ENCODE peak calls at places on chromosome 13, in six cellular contexts. M, N, I, H, O and E are unnamed samples.

GRCh38 chr13:25570185-25570584 is 198.4 kb downstream of the ATP8A2 start:
- DNase-seq in M (no peak), N (no peak), I (no peak), H (no peak), O (no peak), E (no peak)

GRCh38 chr13:112968910-112969691 is at the start of gene MCF2L:
- DNase-seq in M (no peak), N (peak; percentile 66), I (no peak), H (peak; percentile 86), O (peak; percentile 30), E (no peak)

GRCh38 chr13:97749174-97749573 is 204.3 kb upstream of the IPO5 start:
- DNase-seq in M (no peak), N (peak; percentile 10), I (no peak), H (no peak), O (no peak), E (no peak)

GRCh38 chr13:97028441-97029299 is 34.4 kb upstream of the OXGR1 start:
- DNase-seq in M (peak; percentile 36), N (peak; percentile 57), I (no peak), H (peak; percentile 69), O (peak; percentile 77), E (no peak)

GRCh38 chr13:79060216-79060615 is 345.8 kb downstream of the RBM26 start:
- DNase-seq in M (no peak), N (no peak), I (no peak), H (no peak), O (no peak), E (no peak)

GRCh38 chr13:24713022-24713421 is 32.8 kb downstream of the ATP12A start:
- DNase-seq in M (no peak), N (no peak), I (no peak), H (no peak), O (no peak), E (no peak)

GRCh38 chr13:77480071-77480470 is 55.4 kb upstream of the SCEL start:
- DNase-seq in M (no peak), N (peak; percentile 0), I (no peak), H (no peak), O (no peak), E (no peak)

GRCh38 chr13:76473552-76474134 is 412.6 kb downstream of the KCTD12 start:
- DNase-seq in M (peak; percentile 75), N (peak; percentile 72), I (peak; percentile 64), H (peak; percentile 69), O (peak; percentile 83), E (peak; percentile 56)

GRCh38 chr13:41765020-41765419 is 195.9 kb downstream of the VWA8 start:
- DNase-seq in M (no peak), N (no peak), I (no peak), H (no peak), O (no peak), E (no peak)

GRCh38 chr13:26707122-26708006 is 53.2 kb downstream of the GPR12 start:
- DNase-seq in M (no peak), N (peak; percentile 89), I (peak; percentile 26), H (peak; percentile 79), O (peak; percentile 84), E (no peak)

GRCh38 chr13:48232420-48233096 is 448 bp upstream of the ITM2B start:
- DNase-seq in M (peak; percentile 51), N (peak; percentile 48), I (no peak), H (peak; percentile 22), O (no peak), E (no peak)

GRCh38 chr13:58087566-58087965 is 456.0 kb downstream of the PCDH17 start:
- DNase-seq in M (no peak), N (peak; percentile 31), I (no peak), H (no peak), O (no peak), E (no peak)

GRCh38 chr13:27403727-27404385 is 20.6 kb upstream of the GTF3A start:
- DNase-seq in M (no peak), N (peak; percentile 69), I (no peak), H (no peak), O (no peak), E (no peak)

GRCh38 chr13:110965038-110965754 is 50.3 kb upstream of the ANKRD10 start:
- DNase-seq in M (no peak), N (peak; percentile 73), I (no peak), H (no peak), O (peak; percentile 71), E (no peak)

GRCh38 chr13:32829676-32830091 is 186.5 kb upstream of the KL start:
- DNase-seq in M (no peak), N (no peak), I (no peak), H (no peak), O (no peak), E (no peak)

GRCh38 chr13:65330691-65331090 is 1899.4 kb downstream of the PCDH9 start:
- DNase-seq in M (no peak), N (no peak), I (no peak), H (no peak), O (no peak), E (no peak)

GRCh38 chr13:98798849-98799645 is 46.6 kb upstream of the SLC15A1 start:
- DNase-seq in M (no peak), N (no peak), I (no peak), H (no peak), O (no peak), E (no peak)

GRCh38 chr13:105587786-105588185 is 947.7 kb downstream of the EFNB2 start:
- DNase-seq in M (no peak), N (no peak), I (no peak), H (no peak), O (peak; percentile 0), E (no peak)

GRCh38 chr13:113650275-113650674 is 7.7 kb downstream of the ATP4B start:
- DNase-seq in M (peak; percentile 5), N (no peak), I (no peak), H (no peak), O (no peak), E (no peak)

GRCh38 chr13:84946144-84946543 is 853.1 kb downstream of the SLITRK6 start:
- DNase-seq in M (no peak), N (no peak), I (no peak), H (no peak), O (no peak), E (no peak)

GRCh38 chr13:109297628-109298027 is 488.8 kb downstream of the IRS2 start:
- DNase-seq in M (no peak), N (no peak), I (no peak), H (no peak), O (no peak), E (no peak)

GRCh38 chr13:58583961-58584360 is 952.4 kb downstream of the PCDH17 start:
- DNase-seq in M (no peak), N (no peak), I (no peak), H (no peak), O (no peak), E (no peak)

GRCh38 chr13:108270442-108270841 is 924 bp downstream of the TNFSF13B start:
- DNase-seq in M (no peak), N (no peak), I (no peak), H (no peak), O (no peak), E (no peak)

GRCh38 chr13:43846496-43846895 is 33.0 kb downstream of the CCDC122 start:
- DNase-seq in M (no peak), N (no peak), I (no peak), H (no peak), O (no peak), E (no peak)

GRCh38 chr13:31631071-31631470 is 108.3 kb upstream of the RXFP2 start:
- DNase-seq in M (no peak), N (no peak), I (no peak), H (no peak), O (no peak), E (no peak)

GRCh38 chr13:50382951-50383350 is 367.7 kb downstream of the KCNRG start:
- DNase-seq in M (no peak), N (no peak), I (no peak), H (no peak), O (no peak), E (no peak)